ENCODE peak calls at places on chromosomes 4 and X, in nine cellular contexts. S is right cardiac atrium, O is stomach, M is adipocyte, H is GM06990, X is PC-3, C is aorta, D is AG04449, F is choroid plexus epithelial cell. I is an unnamed sample.

GRCh38 chr4:2936773-2937145 is 26.4 kb downstream of the NOP14 start:
- DNase-seq in H (peak), X (peak), F (peak), M (no peak), D (no peak), S (no peak), C (no peak), O (no peak), I (peak)

GRCh38 chr4:122534776-122535175 is 78.3 kb upstream of the IL2 start:
- DNase-seq in M (no peak), F (no peak), H (no peak), D (no peak), C (no peak), O (no peak), X (no peak), S (no peak), I (no peak)

GRCh38 chrX:40176256-40176978 is 78.7 kb upstream of the BCOR start:
- DNase-seq in H (peak), D (no peak), O (peak), M (peak), X (peak), C (peak), S (peak), F (peak), I (peak)

GRCh38 chr4:57448452-57448851 is 338.3 kb upstream of the IGFBP7 start:
- DNase-seq in C (no peak), X (no peak), H (no peak), D (no peak), F (no peak), O (no peak), M (no peak), S (no peak), I (no peak)

GRCh38 chrX:108001218-108001814 is 19.1 kb upstream of the TEX13B start:
- DNase-seq in C (no peak), X (peak), O (no peak), H (no peak), M (peak), S (no peak), F (peak), D (no peak), I (peak)

GRCh38 chrX:151704023-151704663 is 8.9 kb downstream of the PRRG3 start:
- DNase-seq in C (no peak), X (no peak), H (no peak), M (no peak), O (no peak), S (no peak), D (no peak), F (no peak), I (no peak)

GRCh38 chrX:27309406-27309805 is 153.7 kb downstream of the PPP4R3C start:
- DNase-seq in X (no peak), H (no peak), D (no peak), C (no peak), F (no peak), S (no peak), M (no peak), O (no peak), I (no peak)

GRCh38 chr4:4985036-4985435 is 34.2 kb downstream of the CYTL1 start:
- DNase-seq in X (no peak), D (no peak), O (no peak), M (no peak), C (no peak), H (no peak), F (no peak), S (no peak), I (peak)

GRCh38 chrX:48559636-48560035 is 14.6 kb upstream of the RBM3 start:
- DNase-seq in O (no peak), S (no peak), D (no peak), H (no peak), M (no peak), C (no peak), F (no peak), X (no peak), I (no peak)

GRCh38 chrX:13081385-13082285 is 37.2 kb upstream of the FAM9C start:
- DNase-seq in F (peak), S (no peak), D (no peak), O (no peak), H (peak), M (peak), C (no peak), X (no peak), I (no peak)

GRCh38 chr4:155705664-155706063 is 39.0 kb downstream of the GUCY1A1 start:
- DNase-seq in S (no peak), D (no peak), X (peak), H (no peak), C (no peak), F (peak), M (peak), O (no peak), I (no peak)

DNA sequence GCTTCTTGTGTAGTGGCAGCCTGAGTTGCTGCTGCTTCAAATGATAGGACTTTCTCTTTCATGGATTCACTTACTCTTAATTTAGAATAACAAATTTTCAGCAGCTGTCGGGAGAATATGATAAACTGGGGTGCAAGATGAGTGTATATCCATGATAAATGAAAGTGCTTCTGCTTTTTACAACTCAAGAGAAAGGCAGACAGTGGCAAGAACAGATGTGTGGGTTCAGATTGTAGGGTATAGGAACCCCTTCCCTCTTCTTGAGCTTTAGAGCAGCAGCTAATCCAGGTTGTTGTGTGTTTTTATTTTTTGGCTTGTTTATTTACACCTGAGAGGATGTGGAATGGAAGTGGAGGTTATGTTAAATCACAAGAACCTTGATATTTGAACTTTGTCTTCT is 1.1 kb downstream of the SH3BGRL start:
- DNase-seq in O (no peak), F (peak), S (no peak), D (no peak), H (no peak), C (no peak), M (no peak), X (no peak), I (no peak)
- H3K4me3 ChIP-seq in O (peak), F (peak), S (peak), D (peak), H (peak), C (peak), M (peak), X (peak), I (peak)

GRCh38 chr4:36719425-36719824 is 438.0 kb downstream of the DTHD1 start:
- DNase-seq in D (no peak), F (no peak), H (no peak), M (no peak), X (no peak), S (no peak), C (no peak), O (no peak), I (no peak)
- H3K4me3 ChIP-seq in D (no peak), F (no peak), H (no peak), M (no peak), X (no peak), S (no peak), C (no peak), O (no peak), I (no peak)

GRCh38 chr4:142354041-142354440 is 492.1 kb downstream of the INPP4B start:
- DNase-seq in C (no peak), H (no peak), X (peak), O (no peak), F (no peak), D (no peak), M (peak), S (no peak), I (no peak)

GRCh38 chr4:142354794-142355416 is 491.2 kb downstream of the INPP4B start:
- DNase-seq in M (no peak), D (no peak), S (no peak), O (no peak), F (no peak), H (no peak), X (peak), C (no peak), I (no peak)

GRCh38 chr4:142352682-142353081 is 493.4 kb downstream of the INPP4B start:
- DNase-seq in C (no peak), F (no peak), O (no peak), D (no peak), X (no peak), M (no peak), H (no peak), S (no peak), I (no peak)

GRCh38 chr4:142351958-142352357 is 494.1 kb downstream of the INPP4B start:
- DNase-seq in O (no peak), M (no peak), S (no peak), D (no peak), F (no peak), C (no peak), H (no peak), X (no peak), I (no peak)

DNA sequence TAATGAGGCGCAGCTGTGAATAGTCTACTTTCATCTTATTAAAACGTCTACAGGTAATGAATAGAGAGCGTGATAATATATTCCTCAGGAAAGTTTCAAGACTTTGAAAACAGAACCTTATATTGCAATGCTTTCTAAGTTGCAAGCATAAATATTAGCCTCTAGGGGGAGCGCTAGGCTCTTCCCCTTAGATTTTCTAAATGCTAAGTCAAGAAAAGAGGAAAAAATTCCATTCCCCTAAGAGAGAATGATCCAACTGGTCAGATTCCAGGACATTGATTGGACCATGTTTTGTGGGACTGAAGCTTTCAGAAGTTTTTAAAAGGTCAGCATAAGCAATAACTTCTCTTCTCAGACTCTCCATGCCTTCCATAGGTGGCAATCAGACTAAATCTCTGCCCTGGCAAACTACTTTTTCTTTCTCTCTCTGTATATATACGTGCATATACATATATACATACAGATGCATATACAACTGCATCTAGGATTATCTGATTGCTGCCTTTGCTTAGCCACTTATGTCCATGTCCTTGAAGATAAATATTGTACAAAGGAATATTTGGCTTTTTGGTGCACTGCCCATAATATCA is 492.9 kb downstream of the INPP4B start:
- DNase-seq in D (peak), H (no peak), M (peak), F (peak), X (peak), O (no peak), C (no peak), S (no peak), I (peak)
- H3K4me3 ChIP-seq in D (no peak), H (no peak), M (peak), F (no peak), X (no peak), O (no peak), C (no peak), S (no peak), I (peak)

GRCh38 chr4:87819281-87819919 is 13.4 kb upstream of the MEPE start:
- DNase-seq in H (no peak), D (no peak), X (peak), C (no peak), S (no peak), O (no peak), F (peak), M (peak), I (peak)
- H3K4me3 ChIP-seq in H (no peak), D (no peak), X (no peak), C (no peak), S (no peak), O (no peak), F (no peak), M (no peak), I (no peak)

GRCh38 chrX:47129879-47130358 is 14.6 kb downstream of the NDUFB11 start:
- DNase-seq in D (no peak), O (no peak), S (no peak), F (no peak), C (no peak), H (no peak), M (peak), X (no peak), I (no peak)
- H3K4me3 ChIP-seq in D (peak), O (peak), S (peak), F (peak), C (peak), H (peak), M (peak), X (peak), I (peak)

DNA sequence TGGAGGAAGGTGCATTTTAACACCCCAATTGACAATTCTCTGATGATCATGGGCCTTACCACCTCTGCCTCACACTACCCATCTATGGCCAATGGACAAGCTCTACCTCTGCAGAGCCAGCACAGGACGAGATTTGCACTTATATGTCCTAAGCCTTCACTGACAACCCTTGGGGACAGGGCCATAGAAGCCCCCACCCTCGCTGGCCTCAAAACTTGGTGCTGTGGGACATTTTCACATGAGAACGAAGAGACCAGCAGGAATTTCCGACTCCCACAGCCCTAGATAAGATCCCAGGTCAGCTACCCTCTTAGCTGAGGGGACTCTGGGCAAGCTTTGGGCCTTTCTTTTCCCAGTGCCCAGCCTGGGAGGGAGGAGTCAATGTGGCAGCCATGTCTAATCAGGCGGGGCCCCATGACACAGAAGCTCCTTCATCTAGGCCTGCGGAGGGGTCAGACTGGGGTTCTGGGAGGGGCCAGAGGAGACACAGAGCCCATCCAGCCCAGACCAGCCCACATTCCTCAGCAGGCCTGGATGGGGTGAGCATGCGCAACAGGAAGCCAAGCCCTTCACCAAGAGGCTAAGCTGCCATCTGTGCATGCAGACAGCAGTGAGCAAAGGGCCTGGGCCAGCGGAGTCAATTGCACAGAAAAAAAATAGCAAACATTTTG is 12.1 kb downstream of the PJA1 start:
- DNase-seq in D (no peak), F (peak), O (no peak), C (peak), H (no peak), S (peak), X (no peak), M (no peak), I (peak)
- H3K4me3 ChIP-seq in D (no peak), F (no peak), O (no peak), C (no peak), H (no peak), S (no peak), X (no peak), M (no peak), I (no peak)

GRCh38 chr4:86939737-86940141 is 4.9 kb downstream of the AFF1 start:
- DNase-seq in O (no peak), M (no peak), X (no peak), H (peak), D (no peak), C (no peak), S (no peak), F (no peak), I (no peak)
- H3K4me3 ChIP-seq in O (peak), M (peak), X (no peak), H (peak), D (no peak), C (no peak), S (no peak), F (no peak), I (no peak)